ENCODE peak calls at places on chromosomes 5 and 9, in six cellular contexts. O is K562, T is tibial artery, V is Peyer's patch, X is astrocyte, H is transverse colon. E is an unnamed sample.

GRCh38 chr5:97832645-97833296 is 649.7 kb upstream of the RIOK2 start:
- DNase-seq in V (no peak), X (no peak), H (no peak), T (no peak), O (no peak), E (no peak)

GRCh38 chr5:132007399-132008162 is 3.9 kb downstream of the ACSL6 start:
- DNase-seq in T (peak; percentile 77), O (peak; percentile 75), H (peak; percentile 86), X (peak; percentile 60), V (peak; percentile 95), E (no peak)

GRCh38 chr5:146720132-146720531 is 158.4 kb downstream of the PPP2R2B start:
- DNase-seq in H (no peak), V (no peak), X (no peak), O (no peak), T (no peak), E (no peak)

GRCh38 chr9:4196886-4197285 is 103.0 kb downstream of the GLIS3 start:
- DNase-seq in T (no peak), O (no peak), X (peak; percentile 20), H (no peak), V (no peak), E (no peak)

GRCh38 chr9:110546411-110546871 is 33.1 kb downstream of the SVEP1 start:
- DNase-seq in V (no peak), H (no peak), X (no peak), O (no peak), T (no peak), E (no peak)

GRCh38 chr5:1508679-1509290 is 15.0 kb downstream of the LPCAT1 start:
- DNase-seq in X (no peak), T (peak; percentile 16), V (peak; percentile 39), H (peak; percentile 4), O (no peak), E (peak; percentile 67)

GRCh38 chr5:77210091-77211012 is at the start of gene PDE8B:
- DNase-seq in O (no peak), X (no peak), V (no peak), T (no peak), H (no peak), E (no peak)

GRCh38 chr5:113197456-113198200 is 221.0 kb downstream of the DCP2 start:
- DNase-seq in T (no peak), H (no peak), O (peak; percentile 17), V (no peak), X (no peak), E (no peak)

GRCh38 chr9:105333811-105334210 is 89.4 kb downstream of the SLC44A1 start:
- DNase-seq in V (no peak), H (no peak), T (no peak), O (no peak), X (peak; percentile 31), E (no peak)

GRCh38 chr5:68803881-68804319 is 289.9 kb upstream of the SLC30A5 start:
- DNase-seq in T (no peak), H (no peak), V (no peak), O (no peak), X (no peak), E (no peak)

GRCh38 chr5:10607666-10608442 is 44.0 kb downstream of the ANKRD33B start:
- DNase-seq in V (peak; percentile 76), O (peak; percentile 66), H (peak; percentile 45), X (peak; percentile 51), T (peak; percentile 85), E (no peak)

GRCh38 chr5:97002983-97003382 is 67.1 kb downstream of the LNPEP start:
- DNase-seq in X (no peak), O (no peak), V (no peak), T (no peak), H (no peak), E (no peak)

GRCh38 chr9:137070201-137070905 is at the start of gene SAPCD2:
- DNase-seq in O (peak; percentile 95), V (peak; percentile 95), H (peak; percentile 90), T (peak; percentile 84), X (peak; percentile 73), E (no peak)

GRCh38 chr9:90070056-90070455 is 465.2 kb downstream of the GADD45G start:
- DNase-seq in T (no peak), O (no peak), H (no peak), V (no peak), X (no peak), E (no peak)

GRCh38 chr9:4375424-4376195 is 75.7 kb upstream of the GLIS3 start:
- DNase-seq in X (peak; percentile 62), H (no peak), T (no peak), O (no peak), V (no peak), E (no peak)

GRCh38 chr5:119398713-119399492 is 43.1 kb downstream of the TNFAIP8 start:
- DNase-seq in T (peak; percentile 83), H (peak; percentile 73), O (no peak), V (peak; percentile 67), X (no peak), E (peak; percentile 94)

GRCh38 chr9:21994526-21994995 is at the start of gene CDKN2B-AS1:
- DNase-seq in O (no peak), H (peak; percentile 49), X (peak; percentile 75), V (peak; percentile 77), T (peak; percentile 47), E (no peak)

GRCh38 chr9:114051281-114051680 is 26.8 kb downstream of the AMBP start:
- DNase-seq in T (no peak), O (no peak), H (no peak), X (no peak), V (no peak), E (no peak)

GRCh38 chr5:123670981-123671557 is 159.1 kb downstream of the CSNK1G3 start:
- DNase-seq in V (peak; percentile 76), T (peak; percentile 48), H (peak; percentile 62), X (no peak), O (peak; percentile 33), E (no peak)

GRCh38 chr9:137150485-137151060 is 11.6 kb downstream of the GRIN1 start:
- DNase-seq in T (no peak), X (no peak), H (peak; percentile 71), V (peak; percentile 65), O (peak; percentile 92), E (no peak)

GRCh38 chr5:14665110-14665822 is 748 bp downstream of the OTULIN start:
- DNase-seq in V (peak; percentile 70), O (peak; percentile 43), T (no peak), X (no peak), H (peak; percentile 65), E (no peak)

GRCh38 chr9:107667700-107668099 is 178.1 kb upstream of the KLF4 start:
- DNase-seq in H (no peak), V (no peak), O (no peak), X (no peak), T (peak; percentile 28), E (no peak)

GRCh38 chr5:25330721-25331120 is 685.9 kb upstream of the CDH10 start:
- DNase-seq in V (no peak), H (no peak), O (no peak), X (no peak), T (no peak), E (no peak)

GRCh38 chr5:159419567-159419966 is 89.3 kb upstream of the IL12B start:
- DNase-seq in V (no peak), T (no peak), X (no peak), O (no peak), H (no peak), E (no peak)

GRCh38 chr9:74463825-74464224 is 33.3 kb upstream of the RORB start:
- DNase-seq in H (no peak), T (no peak), X (peak; percentile 1), V (no peak), O (no peak), E (no peak)

GRCh38 chr5:62011072-62011664 is 294.8 kb upstream of the KIF2A start:
- DNase-seq in X (no peak), V (no peak), T (no peak), H (no peak), O (no peak), E (no peak)

GRCh38 chr5:104540448-104540847 is 977.9 kb upstream of the NUDT12 start:
- DNase-seq in O (no peak), X (peak; percentile 61), T (no peak), H (peak; percentile 11), V (no peak), E (no peak)

GRCh38 chr9:107944387-107944786 is 454.8 kb upstream of the KLF4 start:
- DNase-seq in V (no peak), H (no peak), T (no peak), X (no peak), O (no peak), E (no peak)

GRCh38 chr9:109206670-109207069 is 39.6 kb upstream of the FRRS1L start:
- DNase-seq in X (no peak), O (no peak), T (no peak), V (no peak), H (no peak), E (no peak)

GRCh38 chr9:93265301-93265971 is 81.5 kb downstream of the WNK2 start:
- DNase-seq in T (peak; percentile 9), V (no peak), H (no peak), X (no peak), O (no peak), E (no peak)

DNA sequence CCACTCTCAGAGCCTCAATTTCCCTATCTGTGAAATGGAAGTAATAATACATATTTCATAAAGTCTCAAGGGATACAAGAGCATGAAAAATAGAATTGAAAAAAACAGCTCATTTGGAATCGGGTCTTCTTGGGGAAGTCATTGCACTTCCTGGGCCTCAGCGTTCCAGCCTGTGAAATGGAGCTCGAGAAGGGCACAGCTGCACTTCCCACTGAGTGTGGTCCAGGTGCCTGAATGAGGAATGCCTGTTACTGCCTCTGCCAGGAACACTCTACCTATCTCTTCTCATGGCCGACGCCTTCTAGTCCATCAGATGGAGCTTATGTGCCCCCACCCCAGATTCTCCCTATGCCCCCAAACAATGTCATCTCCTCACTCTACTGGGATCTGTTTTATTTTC is 924 bp upstream of the NEURL1B start:
- DNase-seq in H (no peak), O (no peak), T (no peak), X (no peak), V (no peak), E (no peak)
- H3K4me3 ChIP-seq in H (no peak overlapping the region), O (no peak overlapping the region), T (no peak overlapping the region), X (no peak overlapping the region), V (no peak overlapping the region), E (no peak overlapping the region)

GRCh38 chr9:2833096-2833495 is 10.8 kb downstream of the PUM3 start:
- DNase-seq in O (no peak), X (no peak), V (no peak), T (no peak), H (no peak), E (no peak)

GRCh38 chr9:2838356-2838983 is 5.4 kb downstream of the PUM3 start:
- DNase-seq in V (no peak), X (no peak), O (no peak), H (no peak), T (no peak), E (no peak)

GRCh38 chr9:2837915-2838314 is 6.0 kb downstream of the PUM3 start:
- DNase-seq in X (no peak), T (no peak), H (no peak), V (no peak), O (no peak), E (no peak)

GRCh38 chr9:2838984-2839367 is 4.9 kb downstream of the PUM3 start:
- DNase-seq in H (no peak), O (no peak), V (no peak), X (no peak), T (no peak), E (no peak)
- H3K27ac ChIP-seq in H (peak overlapping the region; percentile 20), O (no peak overlapping the region), V (no peak overlapping the region), X (no peak overlapping the region), T (peak overlapping the region; percentile 12), E (peak overlapping the region; percentile 33)

GRCh38 chr9:97591535-97591934 is 41.6 kb downstream of the TSTD2 start:
- DNase-seq in H (no peak), T (no peak), O (no peak), X (no peak), V (no peak), E (no peak)
- TF ChIP-seq CTCF in H (no peak), T (no peak), O (no peak), X (no peak), V (no peak), E (no peak)

GRCh38 chr5:125199968-125200841 is 453.8 kb upstream of the ZNF608 start:
- DNase-seq in X (peak; percentile 18), V (peak; percentile 50), O (no peak), H (no peak), T (no peak), E (no peak)
- H3K4me3 ChIP-seq in X (peak overlapping the region; percentile 45), V (peak overlapping the region; percentile 14), O (no peak overlapping the region), H (no peak overlapping the region), T (peak overlapping the region; percentile 18), E (peak overlapping the region; percentile 62)

E was measured in coronary artery.